ENCODE peak calls at places on chromosomes 13 and 19, in six cellular contexts. A is WTC11; T is stromal cell of bone marrow; E is activated naive CD8-positive, alpha-beta T cell treated with anti-CD3 and anti-CD28 coated beads for 36 hours; Y is NCI-H2107; B is cardiac fibroblast. G is an unnamed sample.

GRCh38 chr19:33868821-33869412 is 72.2 kb downstream of the KCTD15 start:
- DNase-seq in Y (no peak), T (peak), E (no peak), A (peak), B (peak), G (no peak)

GRCh38 chr13:24271611-24272451 is 37.5 kb upstream of the C1QTNF9 start:
- DNase-seq in T (peak), B (peak), A (no peak), Y (no peak), E (peak), G (peak)

GRCh38 chr19:50203281-50204080 is at the start of gene MYH14:
- DNase-seq in A (peak), Y (peak), B (peak), T (no peak), E (peak), G (peak)

GRCh38 chr19:37466798-37467607 is at the start of gene ZNF569:
- DNase-seq in Y (peak), T (peak), B (peak), E (peak), A (peak), G (peak)

GRCh38 chr13:43377955-43378354 is 354.6 kb downstream of the DNAJC15 start:
- DNase-seq in B (peak), A (no peak), T (peak), E (no peak), Y (no peak), G (no peak)

GRCh38 chr19:1161716-1162115 is 12.4 kb downstream of the SBNO2 start:
- DNase-seq in A (no peak), Y (peak), E (no peak), T (no peak), B (peak), G (no peak)

GRCh38 chr19:48401277-48401676 is 7.8 kb downstream of the GRIN2D start:
- DNase-seq in E (no peak), T (no peak), B (no peak), A (peak), Y (no peak), G (no peak)

GRCh38 chr13:30714629-30715028 is 20.7 kb upstream of the ALOX5AP start:
- DNase-seq in Y (no peak), A (no peak), B (no peak), E (no peak), T (no peak), G (no peak)

GRCh38 chr13:76350399-76350798 is 535.8 kb downstream of the KCTD12 start:
- DNase-seq in T (no peak), E (no peak), Y (no peak), B (no peak), A (no peak), G (peak)

GRCh38 chr19:48837081-48837524 is 812 bp upstream of the HSD17B14 start:
- DNase-seq in B (peak), Y (no peak), E (peak), A (peak), T (no peak), G (peak)

GRCh38 chr19:15516363-15516762 is 8.0 kb downstream of the CYP4F22 start:
- DNase-seq in B (no peak), E (no peak), T (no peak), A (no peak), Y (no peak), G (no peak)

GRCh38 chr19:43731854-43732253 is 16.0 kb downstream of the IRGC start:
- DNase-seq in E (no peak), Y (no peak), A (no peak), T (no peak), B (no peak), G (no peak)

GRCh38 chr13:69600811-69601210 is 506.8 kb upstream of the ATXN8OS start:
- DNase-seq in Y (no peak), B (no peak), A (no peak), E (no peak), T (no peak), G (no peak)

GRCh38 chr13:36074659-36075058 is 56.5 kb downstream of the DCLK1 start:
- DNase-seq in A (no peak), T (no peak), B (peak), E (no peak), Y (no peak), G (no peak)

GRCh38 chr13:31160857-31161582 is 684 bp downstream of the HSPH1 start:
- DNase-seq in Y (no peak), B (peak), T (peak), E (peak), A (peak), G (peak)

GRCh38 chr19:27925202-27925601 is 1287.7 kb downstream of the UQCRFS1 start:
- DNase-seq in A (no peak), Y (no peak), B (no peak), T (no peak), E (no peak), G (no peak)

GRCh38 chr19:47619763-47620162 is 10.8 kb downstream of the BICRA start:
- DNase-seq in A (peak), B (peak), T (no peak), E (no peak), Y (no peak), G (no peak)

GRCh38 chr19:48553676-48554384 is 1.9 kb downstream of the SULT2B1 start:
- DNase-seq in T (peak), B (peak), Y (no peak), E (no peak), A (peak), G (peak)

GRCh38 chr19:51916167-51916566 is 11.1 kb upstream of the ZNF613 start:
- DNase-seq in Y (no peak), T (no peak), A (no peak), B (no peak), E (no peak), G (no peak)